ENCODE peak calls at places on chromosomes 1 and 21, in seven cellular contexts. T, Q, U, W, A, G and P are unnamed samples.

GRCh38 chr1:97412737-97413136 is 508.1 kb downstream of the DPYD start:
- DNase-seq in T (no peak), Q (no peak), U (no peak), W (peak), A (no peak), G (no peak), P (no peak)

GRCh38 chr1:111862599-111862998 is 106.9 kb downstream of the DDX20 start:
- DNase-seq in T (no peak), Q (no peak), U (no peak), W (no peak), A (no peak), G (no peak), P (no peak)

GRCh38 chr21:29939859-29940245 is at the start of gene GRIK1:
- DNase-seq in T (no peak), Q (no peak), U (no peak), W (no peak), A (peak), G (no peak), P (no peak)

GRCh38 chr1:116909511-116910378 is at the start of gene PTGFRN:
- DNase-seq in T (peak), Q (peak), U (peak), W (peak), A (peak), G (peak), P (peak)

GRCh38 chr1:233081686-233082085 is 131.3 kb downstream of the NTPCR start:
- DNase-seq in T (no peak), Q (no peak), U (no peak), W (peak), A (no peak), G (no peak), P (no peak)

GRCh38 chr21:36647279-36648093 is 51.4 kb upstream of the SIM2 start:
- DNase-seq in T (no peak), Q (no peak), U (no peak), W (peak), A (no peak), G (no peak), P (no peak)

GRCh38 chr1:80962559-80962958 is 838.2 kb upstream of the ADGRL2 start:
- DNase-seq in T (no peak), Q (no peak), U (no peak), W (no peak), A (no peak), G (no peak), P (no peak)

GRCh38 chr1:115237507-115237906 is 100.5 kb downstream of the NGF start:
- DNase-seq in T (no peak), Q (no peak), U (no peak), W (peak), A (no peak), G (no peak), P (no peak)

GRCh38 chr1:22876359-22877111 is 96.1 kb downstream of the LACTBL1 start:
- DNase-seq in T (no peak), Q (no peak), U (no peak), W (peak), A (no peak), G (no peak), P (no peak)

GRCh38 chr1:226626577-226626956 is 78.0 kb downstream of the STUM start:
- DNase-seq in T (peak), Q (peak), U (peak), W (peak), A (peak), G (peak), P (peak)

GRCh38 chr1:165595561-165595960 is 35.5 kb upstream of the MGST3 start:
- DNase-seq in T (no peak), Q (no peak), U (no peak), W (peak), A (no peak), G (no peak), P (no peak)

GRCh38 chr21:32958288-32958992 is 67.3 kb upstream of the OLIG2 start:
- DNase-seq in T (no peak), Q (no peak), U (no peak), W (peak), A (no peak), G (no peak), P (no peak)
- H3K27ac ChIP-seq in T (no peak), Q (no peak), U (no peak), W (no peak), A (no peak), G (no peak), P (no peak)

GRCh38 chr1:167795810-167796740 is 74.3 kb downstream of the MPZL1 start:
- DNase-seq in T (peak), Q (no peak), U (no peak), W (peak), A (peak), G (no peak), P (peak)

GRCh38 chr1:167798951-167799350 is 77.2 kb downstream of the MPZL1 start:
- DNase-seq in T (no peak), Q (no peak), U (no peak), W (no peak), A (no peak), G (no peak), P (no peak)

GRCh38 chr1:167799747-167800146 is 78.0 kb downstream of the MPZL1 start:
- DNase-seq in T (no peak), Q (no peak), U (no peak), W (no peak), A (no peak), G (no peak), P (no peak)

GRCh38 chr1:167794043-167794442 is 72.3 kb downstream of the MPZL1 start:
- DNase-seq in T (no peak), Q (no peak), U (no peak), W (peak), A (no peak), G (no peak), P (no peak)

GRCh38 chr1:167797005-167797404 is 75.2 kb downstream of the MPZL1 start:
- DNase-seq in T (peak), Q (no peak), U (no peak), W (peak), A (peak), G (peak), P (peak)
- TF ChIP-seq CTCF in T (no peak), Q (no peak), U (no peak), W (peak), A (no peak), G (no peak), P (no peak)

GRCh38 chr1:61907102-61907501 is 164.8 kb downstream of the PATJ start:
- DNase-seq in T (no peak), Q (no peak), U (no peak), W (no peak), A (no peak), G (no peak), P (no peak)

GRCh38 chr1:61914823-61915482 is 172.7 kb downstream of the PATJ start:
- DNase-seq in T (no peak), Q (peak), U (no peak), W (no peak), A (no peak), G (no peak), P (no peak)

DNA sequence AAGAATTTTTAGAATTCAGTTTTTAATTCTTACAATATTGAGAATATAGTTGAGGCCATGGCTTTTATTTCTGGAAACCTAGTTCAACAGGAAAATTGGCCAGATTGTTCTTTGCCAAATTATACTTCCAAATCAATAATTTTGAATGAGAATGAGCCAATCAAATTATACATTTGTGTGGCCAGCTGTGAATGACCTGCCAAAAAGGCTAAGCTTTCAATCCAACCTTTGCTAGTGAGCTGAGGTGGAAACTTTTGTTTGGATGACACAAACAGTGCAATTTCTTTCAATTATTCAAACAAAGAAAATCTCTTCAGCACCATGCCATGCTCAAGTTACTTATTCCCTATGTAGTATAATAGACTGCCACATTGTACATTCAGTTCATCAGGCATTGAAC is 167.8 kb downstream of the PATJ start:
- DNase-seq in T (no peak), Q (no peak), U (no peak), W (no peak), A (no peak), G (no peak), P (no peak)
- H3K27ac ChIP-seq in T (no peak), Q (no peak), U (no peak), W (no peak), A (no peak), G (no peak), P (no peak)

DNA sequence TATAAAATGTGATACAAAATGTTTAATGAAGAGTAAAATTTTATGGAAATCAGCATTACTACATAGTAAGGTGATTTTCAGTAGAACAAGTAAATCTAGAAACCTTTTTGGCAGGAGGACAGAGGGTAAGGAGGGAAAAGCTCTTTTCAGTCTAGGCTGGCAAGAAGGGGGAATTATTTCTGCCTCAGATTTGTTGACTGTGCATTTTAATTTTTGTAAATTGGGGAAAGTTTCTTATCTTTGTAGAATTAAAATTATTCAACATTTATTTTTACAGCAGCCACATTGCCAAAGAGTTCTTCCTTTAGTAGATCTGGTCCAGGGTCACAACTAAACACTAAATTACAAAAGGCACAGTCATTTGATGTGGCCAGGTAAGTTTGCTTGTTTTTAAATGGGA is 109.2 kb downstream of the ITSN1 start:
- DNase-seq in T (no peak), Q (no peak), U (no peak), W (no peak), A (no peak), G (no peak), P (no peak)
- TF ChIP-seq CTCF in T (no peak), Q (no peak), U (no peak), W (no peak), A (no peak), G (no peak), P (no peak)

DNA sequence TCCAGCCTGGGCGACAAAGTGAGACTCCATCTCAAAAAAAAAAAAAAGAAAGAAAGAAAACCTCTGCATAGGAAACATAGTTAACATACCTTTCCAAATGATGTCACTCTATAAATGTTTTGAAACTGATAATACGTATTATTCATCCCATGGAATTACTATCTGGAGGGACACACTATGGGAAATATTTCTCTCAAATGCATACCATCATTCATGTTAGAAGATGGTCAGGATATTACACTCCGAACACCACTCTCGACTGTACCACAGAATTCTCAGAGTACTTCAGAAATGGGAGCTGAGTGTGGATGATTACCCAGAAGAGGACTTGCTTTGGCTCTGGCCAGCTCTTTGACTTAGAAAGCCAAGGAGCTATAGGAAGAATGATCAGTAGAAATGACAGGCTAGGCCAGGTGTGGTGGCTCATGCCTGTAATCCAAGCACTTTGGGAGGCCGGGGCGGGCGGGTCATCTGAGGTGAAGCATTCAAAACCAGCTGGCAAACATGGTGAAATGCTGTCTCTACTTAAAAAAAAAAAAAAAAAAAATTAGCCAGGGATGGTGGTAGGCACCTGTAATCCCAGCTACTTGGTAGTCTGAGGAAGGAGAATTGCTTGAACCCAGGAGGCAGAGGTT is 5.2 kb upstream of the LIN28A start:
- DNase-seq in T (no peak), Q (no peak), U (no peak), W (peak), A (no peak), G (no peak), P (no peak)
- H3K27ac ChIP-seq in T (no peak), Q (no peak), U (no peak), W (peak), A (no peak), G (no peak), P (no peak)

GRCh38 chr1:151189638-151190445 is at the start of gene VPS72:
- DNase-seq in T (peak), Q (peak), U (peak), W (peak), A (peak), G (peak), P (peak)
- TF ChIP-seq CTCF in T (no peak), Q (no peak), U (no peak), W (no peak), A (peak), G (peak), P (no peak)

GRCh38 chr1:175186371-175187160 is 6.0 kb downstream of the KIAA0040 start:
- DNase-seq in T (no peak), Q (no peak), U (no peak), W (no peak), A (no peak), G (no peak), P (no peak)
- H3K27ac ChIP-seq in T (no peak), Q (no peak), U (no peak), W (no peak), A (no peak), G (no peak), P (no peak)

GRCh38 chr1:240284656-240285427 is 193.2 kb downstream of the FMN2 start:
- DNase-seq in T (no peak), Q (no peak), U (no peak), W (peak), A (no peak), G (no peak), P (no peak)
- TF ChIP-seq CTCF in T (no peak), Q (no peak), U (no peak), W (no peak), A (no peak), G (no peak), P (no peak)